ENCODE peak calls at places on chromosomes 3 and 15, in eight cellular contexts. W is T-helper 2 cell; I is CD8-positive, alpha-beta memory T cell; Y is head of caudate nucleus; N is left lung; P is stimulated activated CD4-positive, alpha-beta T cell treated with anti-CD3 and anti-CD28 coated beads, Interleukin-2, amount 100 ng/mL, for 48 hours; E is EL; R is mucosa of gallbladder. H is an unnamed sample.

GRCh38 chr15:52252781-52253180 is 42.8 kb downstream of the MYO5C start:
- DNase-seq in W (no peak), I (no peak), Y (no peak), N (no peak), P (no peak), E (peak; percentile 90), R (no peak), H (peak; percentile 99)

GRCh38 chr3:60760145-60760544 is 491.1 kb downstream of the FHIT start:
- DNase-seq in W (no peak), I (no peak), Y (no peak), N (no peak), P (no peak), E (no peak), R (no peak), H (no peak)

GRCh38 chr3:1439395-1439794 is 346.6 kb downstream of the CNTN6 start:
- DNase-seq in W (no peak), I (no peak), Y (no peak), N (no peak), P (no peak), E (no peak), R (no peak), H (no peak)

GRCh38 chr15:92164327-92165000 is 229.2 kb upstream of the ST8SIA2 start:
- DNase-seq in W (no peak), I (no peak), Y (peak; percentile 43), N (no peak), P (no peak), E (peak; percentile 58), R (peak; percentile 14), H (peak; percentile 49)

GRCh38 chr3:173397161-173398110 is at the start of gene NLGN1:
- DNase-seq in W (no peak), I (no peak), Y (peak; percentile 90), N (peak; percentile 70), P (no peak), E (peak; percentile 73), R (peak; percentile 67), H (peak; percentile 45)

GRCh38 chr3:69121513-69121912 is 882 bp downstream of the LMOD3 start:
- DNase-seq in W (no peak), I (no peak), Y (no peak), N (no peak), P (no peak), E (no peak), R (no peak), H (no peak)

GRCh38 chr3:161548301-161548700 is 51.7 kb downstream of the OTOL1 start:
- DNase-seq in W (no peak), I (no peak), Y (no peak), N (no peak), P (no peak), E (no peak), R (no peak), H (peak; percentile 16)

GRCh38 chr15:60389261-60390077 is 8.3 kb downstream of the ANXA2 start:
- DNase-seq in W (peak; percentile 10), I (peak; percentile 10), Y (no peak), N (no peak), P (no peak), E (peak; percentile 36), R (no peak), H (no peak)

GRCh38 chr3:147419062-147419701 is 10.0 kb downstream of the ZIC1 start:
- DNase-seq in W (no peak), I (no peak), Y (peak; percentile 96), N (no peak), P (no peak), E (no peak), R (no peak), H (no peak)

GRCh38 chr3:99084825-99085224 is 183.3 kb upstream of the DCBLD2 start:
- DNase-seq in W (no peak), I (no peak), Y (no peak), N (no peak), P (no peak), E (peak; percentile 61), R (no peak), H (no peak)

GRCh38 chr3:175129571-175129970 is 270.4 kb downstream of the NAALADL2 start:
- DNase-seq in W (no peak), I (no peak), Y (no peak), N (no peak), P (no peak), E (no peak), R (no peak), H (no peak)

GRCh38 chr15:26838742-26839460 is 28.0 kb upstream of the GABRA5 start:
- DNase-seq in W (no peak), I (no peak), Y (no peak), N (no peak), P (peak; percentile 15), E (no peak), R (no peak), H (no peak)

GRCh38 chr3:36075491-36075890 is 304.8 kb upstream of the STAC start:
- DNase-seq in W (no peak), I (no peak), Y (no peak), N (no peak), P (no peak), E (peak; percentile 2), R (no peak), H (peak; percentile 69)

GRCh38 chr3:73674280-73674679 is 49.5 kb upstream of the PDZRN3 start:
- DNase-seq in W (no peak), I (no peak), Y (no peak), N (no peak), P (no peak), E (no peak), R (no peak), H (no peak)

GRCh38 chr15:73385205-73385604 is 16.4 kb upstream of the HCN4 start:
- DNase-seq in W (no peak), I (no peak), Y (no peak), N (no peak), P (no peak), E (no peak), R (no peak), H (no peak)

GRCh38 chr15:63048986-63049665 is 6.6 kb downstream of the TPM1 start:
- DNase-seq in W (peak; percentile 7), I (no peak), Y (peak; percentile 82), N (peak; percentile 70), P (no peak), E (peak; percentile 60), R (peak; percentile 51), H (peak; percentile 51)

GRCh38 chr3:169133178-169134161 is 530.0 kb downstream of the MECOM start:
- DNase-seq in W (no peak), I (no peak), Y (no peak), N (no peak), P (no peak), E (no peak), R (no peak), H (peak; percentile 55)